ENCODE peak calls at places on chromosomes 12 and 14, in five cellular contexts. One of them, this sample, is unnamed.

GRCh38 chr12:102990419-102990818 is 32.9 kb downstream of the ASCL1 start:
- DNase-seq in aorta: no peak
- DNase-seq in HFF-Myc: no peak
- DNase-seq in CD8-positive, alpha-beta T cell: no peak
- DNase-seq in DMS53: peak
- DNase-seq in this sample: no peak

GRCh38 chr12:23950775-23951391 is 1.4 kb upstream of the SOX5 start:
- DNase-seq in CD8-positive, alpha-beta T cell: no peak
- DNase-seq in aorta: no peak
- DNase-seq in DMS53: peak
- DNase-seq in HFF-Myc: no peak
- DNase-seq in this sample: peak

GRCh38 chr12:79023784-79024183 is 159.2 kb downstream of the SYT1 start:
- DNase-seq in CD8-positive, alpha-beta T cell: no peak
- DNase-seq in aorta: no peak
- DNase-seq in DMS53: no peak
- DNase-seq in HFF-Myc: no peak
- DNase-seq in this sample: no peak

GRCh38 chr12:52925717-52926595 is 21.1 kb upstream of the KRT8 start:
- DNase-seq in HFF-Myc: no peak
- DNase-seq in aorta: no peak
- DNase-seq in DMS53: peak
- DNase-seq in CD8-positive, alpha-beta T cell: no peak
- DNase-seq in this sample: no peak

GRCh38 chr14:44385906-44386305 is 121.2 kb downstream of the FSCB start:
- DNase-seq in CD8-positive, alpha-beta T cell: no peak
- DNase-seq in aorta: no peak
- DNase-seq in DMS53: no peak
- DNase-seq in HFF-Myc: no peak
- DNase-seq in this sample: no peak

GRCh38 chr12:122312926-122313325 is 46.6 kb upstream of the VPS33A start:
- DNase-seq in CD8-positive, alpha-beta T cell: no peak
- DNase-seq in DMS53: no peak
- DNase-seq in aorta: no peak
- DNase-seq in HFF-Myc: no peak
- DNase-seq in this sample: no peak

GRCh38 chr12:59401862-59402261 is 194.0 kb upstream of the SLC16A7 start:
- DNase-seq in aorta: no peak
- DNase-seq in CD8-positive, alpha-beta T cell: no peak
- DNase-seq in DMS53: no peak
- DNase-seq in HFF-Myc: no peak
- DNase-seq in this sample: no peak

GRCh38 chr12:15621140-15621539 is 168.0 kb downstream of the EPS8 start:
- DNase-seq in CD8-positive, alpha-beta T cell: no peak
- DNase-seq in HFF-Myc: no peak
- DNase-seq in aorta: no peak
- DNase-seq in DMS53: no peak
- DNase-seq in this sample: peak

GRCh38 chr12:50517456-50518048 is 12.8 kb downstream of the DIP2B start:
- DNase-seq in aorta: no peak
- DNase-seq in HFF-Myc: no peak
- DNase-seq in DMS53: peak
- DNase-seq in CD8-positive, alpha-beta T cell: no peak
- DNase-seq in this sample: peak

GRCh38 chr14:52706286-52706685 is 714 bp upstream of the PSMC6 start:
- DNase-seq in CD8-positive, alpha-beta T cell: no peak
- DNase-seq in DMS53: peak
- DNase-seq in aorta: no peak
- DNase-seq in HFF-Myc: no peak
- DNase-seq in this sample: peak

GRCh38 chr12:12491634-12492033 is 71.0 kb downstream of the DUSP16 start:
- DNase-seq in aorta: no peak
- DNase-seq in CD8-positive, alpha-beta T cell: no peak
- DNase-seq in DMS53: no peak
- DNase-seq in HFF-Myc: no peak
- DNase-seq in this sample: no peak

GRCh38 chr12:9024512-9024911 is 35.2 kb downstream of the KLRG1 start:
- DNase-seq in CD8-positive, alpha-beta T cell: no peak
- DNase-seq in HFF-Myc: no peak
- DNase-seq in DMS53: no peak
- DNase-seq in aorta: no peak
- DNase-seq in this sample: no peak